ENCODE peak calls at places on chromosomes 7 and 10, in five cellular contexts. P is neural progenitor cell; F is hepatocyte; O is psoas muscle; D is CD8-positive, alpha-beta memory T cell. U is an unnamed sample. For H3K36me3 and H3K4me1, the result is how much of the 10 kb centered on the place peaks cover.

GRCh38 chr7:135260470-135260869 is 26.8 kb downstream of the STRA8 start:
- DNase-seq in D (no peak), P (no peak), F (no peak), O (no peak), U (no peak)

GRCh38 chr7:150339369-150339768 is 2.1 kb downstream of the RARRES2 start:
- DNase-seq in F (no peak), D (no peak), P (no peak), O (no peak), U (no peak)

GRCh38 chr7:101547022-101547915 is 81.8 kb downstream of the MYL10 start:
- DNase-seq in P (no peak), F (no peak), O (peak), D (no peak), U (no peak)

GRCh38 chr7:116711790-116712189 is 39.8 kb downstream of the MET start:
- DNase-seq in F (no peak), D (no peak), O (no peak), P (no peak), U (no peak)

GRCh38 chr7:45187946-45188411 is 30.4 kb downstream of the RAMP3 start:
- DNase-seq in D (no peak), F (no peak), P (no peak), O (no peak), U (no peak)

GRCh38 chr10:14648042-14648765 is 126.5 kb downstream of the FAM107B start:
- DNase-seq in D (peak), O (peak), P (peak), F (peak), U (peak)

GRCh38 chr7:154879629-154880028 is 123.3 kb downstream of the PAXIP1 start:
- DNase-seq in O (no peak), D (no peak), P (no peak), F (peak), U (no peak)

GRCh38 chr10:132464256-132465192 is 67.5 kb downstream of the PWWP2B start:
- DNase-seq in P (no peak), F (peak), D (no peak), O (peak), U (no peak)

GRCh38 chr10:74177140-74177677 is 26.2 kb downstream of the ADK start:
- DNase-seq in D (no peak), F (peak), O (peak), P (no peak), U (peak)

GRCh38 chr10:126104767-126105166 is 208.4 kb downstream of the FANK1 start:
- DNase-seq in F (no peak), D (no peak), P (no peak), O (peak), U (no peak)

GRCh38 chr10:122282253-122282671 is 11.2 kb downstream of the BTBD16 start:
- DNase-seq in P (no peak), O (no peak), F (no peak), D (no peak), U (no peak)

GRCh38 chr10:79904671-79905321 is 44.1 kb downstream of the SFTPD start:
- DNase-seq in O (peak), F (peak), P (peak), D (peak), U (peak)

GRCh38 chr7:43752411-43752810 is 6.1 kb upstream of the BLVRA start:
- DNase-seq in F (no peak), P (no peak), O (no peak), D (no peak), U (no peak)

GRCh38 chr10:15824498-15824897 is 35.8 kb downstream of the MINDY3 start:
- DNase-seq in D (no peak), O (no peak), P (no peak), F (no peak), U (peak)

GRCh38 chr10:14879055-14879800 is 562 bp downstream of the SUV39H2 start:
- DNase-seq in F (peak), P (peak), D (peak), O (no peak), U (peak)

GRCh38 chr7:127751723-127752448 is 99.9 kb downstream of the SND1 start:
- DNase-seq in O (no peak), F (no peak), P (no peak), D (no peak), U (peak)

GRCh38 chr7:148383651-148384050 is 206.9 kb upstream of the C7orf33 start:
- DNase-seq in P (no peak), D (no peak), F (no peak), O (no peak), U (no peak)

GRCh38 chr10:27948191-27948590 is 50.7 kb downstream of the ODAD2 start:
- DNase-seq in P (no peak), F (no peak), O (no peak), D (no peak), U (peak)

GRCh38 chr7:36400606-36401005 is 10.9 kb downstream of the ANLN start:
- DNase-seq in O (no peak), F (no peak), D (no peak), P (no peak), U (peak)
- H3K36me3 ChIP-seq in O (under half), F (under half), D (under half), P (under half), U (under half)

DNA sequence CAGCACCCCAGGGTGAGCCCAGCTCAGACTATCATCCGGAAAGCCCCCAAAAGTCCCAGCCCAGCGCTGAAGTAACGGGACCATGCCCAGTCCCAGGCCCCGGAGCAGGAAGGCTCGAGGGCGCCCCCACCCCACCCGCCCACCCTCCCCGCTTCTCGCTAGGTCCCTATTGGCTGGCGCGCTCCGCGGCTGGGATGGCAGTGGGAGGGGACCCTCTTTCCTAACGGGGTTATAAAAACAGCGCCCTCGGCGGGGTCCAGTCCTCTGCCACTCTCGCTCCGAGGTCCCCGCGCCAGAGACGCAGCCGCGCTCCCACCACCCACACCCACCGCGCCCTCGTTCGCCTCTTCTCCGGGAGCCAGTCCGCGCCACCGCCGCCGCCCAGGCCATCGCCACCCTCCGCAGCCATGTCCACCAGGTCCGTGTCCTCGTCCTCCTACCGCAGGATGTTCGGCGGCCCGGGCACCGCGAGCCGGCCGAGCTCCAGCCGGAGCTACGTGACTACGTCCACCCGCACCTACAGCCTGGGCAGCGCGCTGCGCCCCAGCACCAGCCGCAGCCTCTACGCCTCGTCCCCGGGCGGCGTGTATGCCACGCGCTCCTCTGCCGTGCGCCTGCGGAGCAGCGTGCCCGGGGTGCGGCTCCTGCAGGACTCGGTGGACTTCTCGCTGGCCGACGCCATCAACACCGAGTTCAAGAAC is 1.1 kb downstream of the VIM start:
- DNase-seq in P (peak), O (peak), D (peak), F (peak), U (peak)
- H3K4me3 ChIP-seq in P (peak), O (peak), D (peak), F (peak), U (peak)

GRCh38 chr10:62185914-62186692 is 82.5 kb downstream of the RTKN2 start:
- DNase-seq in O (no peak), P (no peak), D (no peak), F (no peak), U (no peak)

GRCh38 chr10:62182595-62182994 is 86.0 kb downstream of the RTKN2 start:
- DNase-seq in F (no peak), O (no peak), D (no peak), P (no peak), U (no peak)

GRCh38 chr10:62182171-62182570 is 86.5 kb downstream of the RTKN2 start:
- DNase-seq in P (no peak), D (no peak), O (no peak), F (no peak), U (no peak)

GRCh38 chr10:62183442-62183841 is 85.2 kb downstream of the RTKN2 start:
- DNase-seq in O (no peak), D (peak), F (no peak), P (no peak), U (no peak)

DNA sequence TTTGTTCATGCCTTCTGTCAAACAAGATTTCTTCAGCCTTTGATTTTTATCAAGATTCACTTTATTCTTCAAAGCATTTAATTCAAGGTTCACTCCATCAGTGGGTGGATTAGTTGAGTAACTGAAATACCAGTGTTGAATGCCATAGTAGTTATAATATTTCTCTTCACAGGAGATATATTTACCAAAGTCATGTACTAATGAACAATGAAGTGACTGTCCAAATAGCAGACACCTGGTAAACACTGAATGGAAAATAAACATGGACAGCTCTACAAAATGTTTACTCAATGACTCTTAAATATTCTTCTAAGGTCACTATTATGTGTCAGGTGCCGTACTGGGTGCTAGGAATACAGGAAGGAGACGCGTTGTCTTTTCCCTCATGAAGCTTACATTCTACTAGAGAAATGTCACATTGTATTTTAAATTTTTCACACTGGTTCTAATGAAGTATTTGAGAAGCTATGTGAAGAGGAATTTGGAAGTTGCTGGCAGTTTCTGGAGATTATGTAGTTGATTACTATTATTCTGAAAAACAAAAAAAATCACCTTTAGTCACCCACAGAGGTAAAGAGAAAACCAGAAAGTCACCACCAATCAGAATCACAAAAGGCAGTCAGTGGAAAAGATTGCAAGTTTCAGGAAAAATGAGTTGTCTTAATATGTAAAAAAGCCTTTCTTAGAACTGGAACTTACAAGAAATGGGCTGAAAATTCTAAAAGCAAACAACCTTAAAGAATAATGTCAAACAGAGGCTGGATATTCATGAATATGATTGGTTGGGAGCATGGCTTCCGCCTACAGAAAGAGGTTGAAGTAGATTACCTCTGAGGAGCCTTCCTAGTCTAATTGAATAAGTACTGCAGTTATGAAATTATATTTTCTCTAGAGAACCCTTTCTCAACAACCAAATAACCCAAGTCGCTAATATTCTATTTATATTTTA is 84.5 kb downstream of the RTKN2 start:
- DNase-seq in O (no peak), P (no peak), D (no peak), F (no peak), U (no peak)
- H3K4me1 ChIP-seq in O (under half), P (under half), D (half or more), F (under half), U (under half)

DNA sequence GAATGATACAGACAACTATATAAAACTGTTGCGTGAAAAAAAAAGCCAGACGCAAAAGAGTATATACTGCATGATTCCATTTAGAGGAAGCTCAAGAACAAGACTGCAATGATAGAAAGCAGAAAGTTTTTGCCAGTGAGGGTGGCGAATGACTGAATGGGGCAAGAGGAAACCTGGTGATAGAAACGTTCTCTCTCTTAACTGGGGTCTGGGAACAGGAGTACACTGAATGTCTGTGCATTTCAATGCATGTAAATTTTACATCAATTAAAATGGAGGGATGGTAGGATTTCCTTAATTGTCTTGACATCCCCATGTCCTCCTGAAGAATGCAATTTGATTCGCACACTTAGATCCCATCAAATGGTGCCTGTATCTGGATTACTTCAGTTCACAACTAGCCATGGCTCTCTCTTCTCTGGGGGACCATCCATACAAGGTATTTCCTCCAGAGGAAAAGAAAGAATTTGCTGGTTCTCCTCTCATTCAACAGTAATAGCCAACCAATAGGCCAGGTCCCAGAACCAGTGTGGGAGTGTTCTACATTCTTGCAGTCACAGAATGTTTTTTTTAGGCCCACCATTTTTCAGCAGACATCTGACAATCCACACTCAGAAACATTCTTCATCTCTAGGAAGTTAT is 221.0 kb upstream of the KLF14 start:
- DNase-seq in P (no peak), D (no peak), O (no peak), F (no peak), U (no peak)
- H3K36me3 ChIP-seq in P (under half), D (under half), O (under half), F (under half), U (half or more)

GRCh38 chr10:131310904-131311660 is 439 bp downstream of the TCERG1L start:
- DNase-seq in O (no peak), P (peak), F (peak), D (no peak), U (no peak)
- H3K4me3 ChIP-seq in O (no peak), P (peak), F (peak), D (no peak), U (no peak)

GRCh38 chr10:133613699-133614098 is 12.9 kb downstream of the FRG2B start:
- DNase-seq in F (no peak), D (no peak), P (no peak), O (no peak), U (no peak)
- H3K4me1 ChIP-seq in F (under half), D (under half), P (under half), O (under half), U (under half)

GRCh38 chr10:29608062-29608461 is 26.7 kb downstream of the SVIL start:
- DNase-seq in P (no peak), F (no peak), D (no peak), O (peak), U (no peak)
- H3K36me3 ChIP-seq in P (under half), F (under half), D (under half), O (under half), U (under half)

DNA sequence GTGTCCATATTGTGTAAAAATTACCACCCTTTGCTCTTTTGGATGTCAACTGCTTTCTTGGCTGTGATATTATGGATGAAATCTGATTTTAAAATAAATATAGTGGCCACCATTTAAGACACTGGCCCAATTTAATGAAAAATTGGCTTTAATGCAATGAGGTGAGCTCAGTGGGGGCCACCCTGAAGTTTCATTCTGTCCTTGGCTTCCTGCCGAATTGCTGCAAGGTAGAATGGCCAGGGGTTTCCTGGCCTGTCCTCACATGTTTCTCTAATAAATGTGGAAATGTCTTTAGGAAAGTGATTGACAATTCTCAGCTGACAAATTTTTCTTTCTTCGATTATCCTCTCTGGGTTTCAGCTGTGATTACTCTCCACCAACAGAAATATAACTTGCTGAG is 36.0 kb downstream of the DYNC1I1 start:
- DNase-seq in O (no peak), D (no peak), F (no peak), P (no peak), U (no peak)
- H3K4me3 ChIP-seq in O (no peak), D (no peak), F (no peak), P (no peak), U (no peak)

DNA sequence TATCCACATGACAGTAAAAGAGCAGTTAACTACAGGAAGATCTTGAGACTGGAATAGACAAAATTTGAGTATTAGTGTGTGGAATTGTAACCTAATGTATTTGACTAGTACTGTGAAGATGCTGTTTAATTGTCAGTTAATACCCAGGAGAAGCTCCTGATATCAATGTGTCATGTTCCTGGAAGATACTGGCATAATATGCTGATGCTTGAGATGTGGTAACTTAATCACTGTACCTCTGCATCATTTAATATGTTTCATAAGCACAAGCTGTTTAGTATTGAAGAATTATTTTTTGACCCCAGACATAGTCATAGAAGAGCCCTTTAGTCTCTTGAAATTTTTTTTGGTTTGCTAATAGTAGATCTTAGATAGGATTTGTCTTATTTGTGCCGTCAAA is 15.4 kb downstream of the CCSER2 start:
- DNase-seq in O (no peak), P (no peak), F (no peak), D (no peak), U (no peak)
- H3K4me1 ChIP-seq in O (under half), P (under half), F (under half), D (under half), U (under half)